ENCODE peak calls at places on chromosomes 13 and 19, in six cellular contexts. One of them, this sample, is unnamed.

GRCh38 chr13:73913043-73913740 is 221.0 kb downstream of the KLF12 start:
- DNase-seq in pancreas: no peak
- DNase-seq in CD4-positive, alpha-beta T cell: no peak
- DNase-seq in body of pancreas: no peak
- DNase-seq in esophagus squamous epithelium: no peak
- DNase-seq in H9: no peak
- DNase-seq in this sample: no peak

GRCh38 chr19:590396-590745 is 690 bp downstream of the HCN2 start:
- DNase-seq in pancreas: no peak
- DNase-seq in CD4-positive, alpha-beta T cell: no peak
- DNase-seq in body of pancreas: no peak
- DNase-seq in esophagus squamous epithelium: no peak
- DNase-seq in H9: no peak
- DNase-seq in this sample: no peak

GRCh38 chr13:113846639-113847318 is 17.1 kb downstream of the GAS6 start:
- DNase-seq in pancreas: peak
- DNase-seq in CD4-positive, alpha-beta T cell: peak
- DNase-seq in body of pancreas: peak
- DNase-seq in esophagus squamous epithelium: no peak
- DNase-seq in H9: peak
- DNase-seq in this sample: no peak

GRCh38 chr13:25237083-25237482 is 50.2 kb downstream of the MTMR6 start:
- DNase-seq in pancreas: no peak
- DNase-seq in CD4-positive, alpha-beta T cell: no peak
- DNase-seq in body of pancreas: no peak
- DNase-seq in esophagus squamous epithelium: no peak
- DNase-seq in H9: no peak
- DNase-seq in this sample: no peak

GRCh38 chr13:22017226-22017625 is 346.4 kb downstream of the FGF9 start:
- DNase-seq in pancreas: no peak
- DNase-seq in CD4-positive, alpha-beta T cell: no peak
- DNase-seq in body of pancreas: no peak
- DNase-seq in esophagus squamous epithelium: no peak
- DNase-seq in H9: no peak
- DNase-seq in this sample: no peak

GRCh38 chr19:49506575-49507105 is 5.8 kb upstream of the FCGRT start:
- DNase-seq in pancreas: peak
- DNase-seq in CD4-positive, alpha-beta T cell: peak
- DNase-seq in body of pancreas: peak
- DNase-seq in esophagus squamous epithelium: no peak
- DNase-seq in H9: peak
- DNase-seq in this sample: peak

GRCh38 chr19:38247126-38247525 is 9.0 kb downstream of the PPP1R14A start:
- DNase-seq in pancreas: no peak
- DNase-seq in CD4-positive, alpha-beta T cell: no peak
- DNase-seq in body of pancreas: no peak
- DNase-seq in esophagus squamous epithelium: no peak
- DNase-seq in H9: no peak
- DNase-seq in this sample: no peak

GRCh38 chr19:51016798-51017683 is 2.5 kb downstream of the KLK10 start:
- DNase-seq in pancreas: peak
- DNase-seq in CD4-positive, alpha-beta T cell: peak
- DNase-seq in body of pancreas: peak
- DNase-seq in esophagus squamous epithelium: no peak
- DNase-seq in H9: peak
- DNase-seq in this sample: no peak

GRCh38 chr19:35609881-35610353 is 2.6 kb upstream of the HAUS5 start:
- DNase-seq in pancreas: no peak
- DNase-seq in CD4-positive, alpha-beta T cell: peak
- DNase-seq in body of pancreas: no peak
- DNase-seq in esophagus squamous epithelium: no peak
- DNase-seq in H9: no peak
- DNase-seq in this sample: no peak

GRCh38 chr19:51440846-51441409 is 17.3 kb downstream of the SIGLEC8 start:
- DNase-seq in pancreas: no peak
- DNase-seq in CD4-positive, alpha-beta T cell: no peak
- DNase-seq in body of pancreas: no peak
- DNase-seq in esophagus squamous epithelium: no peak
- DNase-seq in H9: no peak
- DNase-seq in this sample: no peak

GRCh38 chr13:101455863-101456262 is 3.4 kb downstream of the ITGBL1 start:
- DNase-seq in pancreas: no peak
- DNase-seq in CD4-positive, alpha-beta T cell: no peak
- DNase-seq in body of pancreas: no peak
- DNase-seq in esophagus squamous epithelium: no peak
- DNase-seq in H9: no peak
- DNase-seq in this sample: no peak

GRCh38 chr13:69856331-69856730 is 251.3 kb upstream of the ATXN8OS start:
- DNase-seq in pancreas: no peak
- DNase-seq in CD4-positive, alpha-beta T cell: no peak
- DNase-seq in body of pancreas: no peak
- DNase-seq in esophagus squamous epithelium: no peak
- DNase-seq in H9: no peak
- DNase-seq in this sample: no peak

GRCh38 chr13:82358284-82358683 is 1524.0 kb downstream of the SLITRK1 start:
- DNase-seq in pancreas: no peak
- DNase-seq in CD4-positive, alpha-beta T cell: no peak
- DNase-seq in body of pancreas: no peak
- DNase-seq in esophagus squamous epithelium: no peak
- DNase-seq in H9: no peak
- DNase-seq in this sample: no peak

GRCh38 chr19:35135389-35135909 is 590 bp upstream of the LGI4 start:
- DNase-seq in pancreas: peak
- DNase-seq in CD4-positive, alpha-beta T cell: peak
- DNase-seq in body of pancreas: peak
- DNase-seq in esophagus squamous epithelium: no peak
- DNase-seq in H9: peak
- DNase-seq in this sample: peak

GRCh38 chr13:32426981-32427851 is 714 bp downstream of the N4BP2L1 start:
- DNase-seq in pancreas: peak
- DNase-seq in CD4-positive, alpha-beta T cell: peak
- DNase-seq in body of pancreas: peak
- DNase-seq in esophagus squamous epithelium: no peak
- DNase-seq in H9: peak
- DNase-seq in this sample: peak

GRCh38 chr19:9673912-9674668 is 810 bp downstream of the ZNF562 start:
- DNase-seq in pancreas: no peak
- DNase-seq in CD4-positive, alpha-beta T cell: no peak
- DNase-seq in body of pancreas: no peak
- DNase-seq in esophagus squamous epithelium: no peak
- DNase-seq in H9: no peak
- DNase-seq in this sample: no peak

GRCh38 chr13:40236566-40237168 is 429.8 kb downstream of the FOXO1 start:
- DNase-seq in pancreas: no peak
- DNase-seq in CD4-positive, alpha-beta T cell: no peak
- DNase-seq in body of pancreas: peak
- DNase-seq in esophagus squamous epithelium: no peak
- DNase-seq in H9: no peak
- DNase-seq in this sample: no peak

GRCh38 chr19:18306209-18306902 is 16.5 kb downstream of the LSM4 start:
- DNase-seq in pancreas: no peak
- DNase-seq in CD4-positive, alpha-beta T cell: no peak
- DNase-seq in body of pancreas: no peak
- DNase-seq in esophagus squamous epithelium: no peak
- DNase-seq in H9: no peak
- DNase-seq in this sample: no peak

GRCh38 chr13:39783051-39783450 is 127.6 kb downstream of the COG6 start:
- DNase-seq in pancreas: no peak
- DNase-seq in CD4-positive, alpha-beta T cell: no peak
- DNase-seq in body of pancreas: no peak
- DNase-seq in esophagus squamous epithelium: no peak
- DNase-seq in H9: no peak
- DNase-seq in this sample: no peak

GRCh38 chr19:15297416-15298224 is 34.7 kb downstream of the BRD4 start:
- DNase-seq in pancreas: no peak
- DNase-seq in CD4-positive, alpha-beta T cell: no peak
- DNase-seq in body of pancreas: peak
- DNase-seq in esophagus squamous epithelium: no peak
- DNase-seq in H9: no peak
- DNase-seq in this sample: no peak

GRCh38 chr19:50311723-50312635 is 17.2 kb downstream of the KCNC3 start:
- DNase-seq in pancreas: no peak
- DNase-seq in CD4-positive, alpha-beta T cell: no peak
- DNase-seq in body of pancreas: peak
- DNase-seq in esophagus squamous epithelium: no peak
- DNase-seq in H9: peak
- DNase-seq in this sample: no peak

GRCh38 chr19:49528211-49528771 is 488 bp downstream of the RCN3 start:
- DNase-seq in pancreas: no peak
- DNase-seq in CD4-positive, alpha-beta T cell: no peak
- DNase-seq in body of pancreas: no peak
- DNase-seq in esophagus squamous epithelium: no peak
- DNase-seq in H9: no peak
- DNase-seq in this sample: no peak

GRCh38 chr13:59680429-59681024 is 483.2 kb downstream of the DIAPH3 start:
- DNase-seq in pancreas: no peak
- DNase-seq in CD4-positive, alpha-beta T cell: no peak
- DNase-seq in body of pancreas: no peak
- DNase-seq in esophagus squamous epithelium: no peak
- DNase-seq in H9: no peak
- DNase-seq in this sample: no peak

GRCh38 chr13:75938811-75939525 is 302.8 kb downstream of the LMO7 start:
- DNase-seq in pancreas: no peak
- DNase-seq in CD4-positive, alpha-beta T cell: no peak
- DNase-seq in body of pancreas: no peak
- DNase-seq in esophagus squamous epithelium: no peak
- DNase-seq in H9: no peak
- DNase-seq in this sample: no peak

GRCh38 chr13:32538234-32538620 is 368 bp downstream of the N4BP2L2 start:
- DNase-seq in pancreas: no peak
- DNase-seq in CD4-positive, alpha-beta T cell: no peak
- DNase-seq in body of pancreas: no peak
- DNase-seq in esophagus squamous epithelium: no peak
- DNase-seq in H9: no peak
- DNase-seq in this sample: peak

GRCh38 chr19:1237754-1238372 is at the start of gene CBARP:
- DNase-seq in pancreas: no peak
- DNase-seq in CD4-positive, alpha-beta T cell: no peak
- DNase-seq in body of pancreas: peak
- DNase-seq in esophagus squamous epithelium: no peak
- DNase-seq in H9: no peak
- DNase-seq in this sample: no peak

GRCh38 chr13:106381083-106381482 is 154.4 kb downstream of the EFNB2 start:
- DNase-seq in pancreas: no peak
- DNase-seq in CD4-positive, alpha-beta T cell: no peak
- DNase-seq in body of pancreas: no peak
- DNase-seq in esophagus squamous epithelium: no peak
- DNase-seq in H9: no peak
- DNase-seq in this sample: no peak

GRCh38 chr19:2330632-2331284 is 2.3 kb downstream of the SPPL2B start:
- DNase-seq in pancreas: peak
- DNase-seq in CD4-positive, alpha-beta T cell: no peak
- DNase-seq in body of pancreas: peak
- DNase-seq in esophagus squamous epithelium: no peak
- DNase-seq in H9: no peak
- DNase-seq in this sample: no peak
- H3K27ac ChIP-seq in pancreas: peak
- H3K27ac ChIP-seq in CD4-positive, alpha-beta T cell: no peak
- H3K27ac ChIP-seq in body of pancreas: peak
- H3K27ac ChIP-seq in esophagus squamous epithelium: no peak
- H3K27ac ChIP-seq in H9: no peak
- H3K27ac ChIP-seq in this sample: no peak

GRCh38 chr19:47725759-47726401 is 12.7 kb downstream of the EHD2 start:
- DNase-seq in pancreas: no peak
- DNase-seq in CD4-positive, alpha-beta T cell: no peak
- DNase-seq in body of pancreas: no peak
- DNase-seq in esophagus squamous epithelium: no peak
- DNase-seq in H9: no peak
- DNase-seq in this sample: peak

GRCh38 chr19:47723573-47723923 is 10.3 kb downstream of the EHD2 start:
- DNase-seq in pancreas: peak
- DNase-seq in CD4-positive, alpha-beta T cell: no peak
- DNase-seq in body of pancreas: peak
- DNase-seq in esophagus squamous epithelium: no peak
- DNase-seq in H9: no peak
- DNase-seq in this sample: peak

GRCh38 chr19:47729468-47729798 is 15.9 kb upstream of the NOP53 start:
- DNase-seq in pancreas: peak
- DNase-seq in CD4-positive, alpha-beta T cell: no peak
- DNase-seq in body of pancreas: peak
- DNase-seq in esophagus squamous epithelium: no peak
- DNase-seq in H9: peak
- DNase-seq in this sample: peak

GRCh38 chr19:47729799-47730520 is 15.4 kb upstream of the NOP53 start:
- DNase-seq in pancreas: peak
- DNase-seq in CD4-positive, alpha-beta T cell: no peak
- DNase-seq in body of pancreas: peak
- DNase-seq in esophagus squamous epithelium: no peak
- DNase-seq in H9: peak
- DNase-seq in this sample: peak

DNA sequence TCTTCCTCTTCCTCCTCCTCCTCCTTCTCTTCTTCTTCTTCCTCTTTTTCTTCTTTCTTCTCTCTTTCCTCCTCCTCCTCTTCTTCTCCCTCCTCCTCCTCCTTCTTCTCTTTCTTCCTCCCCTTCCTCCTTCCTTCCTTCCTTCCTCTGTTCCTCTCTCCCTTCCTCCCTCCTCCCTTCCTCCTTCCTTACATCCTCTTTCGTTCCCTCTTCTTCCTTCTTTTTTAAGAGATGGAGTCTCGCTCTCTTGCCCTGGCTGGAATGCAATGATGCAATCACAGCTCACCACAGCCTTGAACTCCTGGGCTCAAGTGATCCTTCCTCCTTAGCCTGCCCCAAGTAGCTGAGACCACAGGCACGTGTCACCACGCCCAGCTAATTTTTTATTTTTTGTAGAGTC is 13.2 kb downstream of the EHD2 start:
- DNase-seq in pancreas: no peak
- DNase-seq in CD4-positive, alpha-beta T cell: no peak
- DNase-seq in body of pancreas: no peak
- DNase-seq in esophagus squamous epithelium: no peak
- DNase-seq in H9: no peak
- DNase-seq in this sample: no peak
- H3K27ac ChIP-seq in pancreas: no peak
- H3K27ac ChIP-seq in CD4-positive, alpha-beta T cell: no peak
- H3K27ac ChIP-seq in body of pancreas: no peak
- H3K27ac ChIP-seq in esophagus squamous epithelium: peak
- H3K27ac ChIP-seq in H9: no peak
- H3K27ac ChIP-seq in this sample: peak

GRCh38 chr13:28013482-28013881 is 25.0 kb upstream of the URAD start:
- DNase-seq in pancreas: no peak
- DNase-seq in CD4-positive, alpha-beta T cell: no peak
- DNase-seq in body of pancreas: no peak
- DNase-seq in esophagus squamous epithelium: no peak
- DNase-seq in H9: no peak
- DNase-seq in this sample: no peak
- H3K27ac ChIP-seq in pancreas: no peak
- H3K27ac ChIP-seq in CD4-positive, alpha-beta T cell: no peak
- H3K27ac ChIP-seq in body of pancreas: no peak
- H3K27ac ChIP-seq in esophagus squamous epithelium: no peak
- H3K27ac ChIP-seq in H9: no peak
- H3K27ac ChIP-seq in this sample: no peak

DNA sequence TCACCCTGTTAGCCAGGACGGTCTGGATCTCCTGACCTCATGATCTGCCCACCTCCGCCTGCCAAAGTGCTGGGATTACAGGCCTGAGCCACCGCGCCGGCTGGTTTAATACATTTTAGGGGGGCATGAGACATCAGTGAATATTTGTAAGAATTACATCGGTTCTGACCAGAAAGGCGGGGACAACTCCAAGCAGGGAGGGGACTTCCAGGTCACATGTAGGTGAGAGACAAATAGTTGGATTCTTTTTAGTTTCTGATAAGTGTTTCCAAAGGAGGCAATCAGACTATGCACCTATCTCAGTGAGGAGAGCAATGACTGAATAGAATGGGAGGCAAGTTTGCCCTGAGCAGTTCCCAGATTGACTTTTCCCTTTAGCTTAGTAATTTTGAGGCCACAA is 3.7 kb upstream of the ZNF552 start:
- DNase-seq in pancreas: no peak
- DNase-seq in CD4-positive, alpha-beta T cell: no peak
- DNase-seq in body of pancreas: no peak
- DNase-seq in esophagus squamous epithelium: no peak
- DNase-seq in H9: no peak
- DNase-seq in this sample: no peak
- H3K27ac ChIP-seq in pancreas: no peak
- H3K27ac ChIP-seq in CD4-positive, alpha-beta T cell: no peak
- H3K27ac ChIP-seq in body of pancreas: no peak
- H3K27ac ChIP-seq in esophagus squamous epithelium: no peak
- H3K27ac ChIP-seq in H9: no peak
- H3K27ac ChIP-seq in this sample: no peak